ENCODE peak calls at places on chromosomes 11 and 22, in five cellular contexts. T, J, Q, X and A are unnamed samples.

GRCh38 chr11:82539669-82540068 is 194.0 kb downstream of the FAM181B start:
- DNase-seq in X (no peak), Q (no peak), T (no peak), J (no peak), A (no peak)

GRCh38 chr22:40805239-40805638 is 13.9 kb downstream of the SLC25A17 start:
- DNase-seq in J (no peak), T (no peak), X (no peak), Q (no peak), A (no peak)

GRCh38 chr11:3121931-3122774 is 43.0 kb downstream of the OSBPL5 start:
- DNase-seq in Q (peak; percentile 22), J (peak; percentile 75), T (no peak), X (peak; percentile 38), A (peak; percentile 13)

GRCh38 chr22:39597236-39597869 is 26.8 kb downstream of the CACNA1I start:
- DNase-seq in X (no peak), T (no peak), J (no peak), Q (no peak), A (no peak)

GRCh38 chr11:67119577-67120391 is 721 bp downstream of the KDM2A start:
- DNase-seq in X (no peak), Q (no peak), T (no peak), J (peak; percentile 63), A (peak; percentile 24)

GRCh38 chr11:43747130-43747802 is 66.7 kb downstream of the HSD17B12 start:
- DNase-seq in X (no peak), J (no peak), Q (no peak), T (no peak), A (no peak)

GRCh38 chr22:18078329-18079041 is 695 bp downstream of the PEX26 start:
- DNase-seq in J (no peak), X (no peak), T (no peak), Q (peak; percentile 38), A (peak; percentile 30)

GRCh38 chr11:130825621-130826020 is 90.7 kb downstream of the SNX19 start:
- DNase-seq in T (no peak), J (no peak), X (no peak), Q (no peak), A (no peak)

GRCh38 chr11:624705-625635 is at the start of gene CDHR5:
- DNase-seq in J (no peak), Q (no peak), X (peak; percentile 58), T (no peak), A (no peak)

GRCh38 chr22:48902983-48903650 is 924.6 kb downstream of the BRD1 start:
- DNase-seq in X (no peak), J (peak; percentile 34), T (no peak), Q (no peak), A (no peak)

GRCh38 chr11:111982019-111982464 is 43.2 kb upstream of the DLAT start:
- DNase-seq in T (peak; percentile 41), X (no peak), J (no peak), Q (peak; percentile 84), A (no peak)

GRCh38 chr11:613369-613968 is 2.3 kb downstream of the IRF7 start:
- DNase-seq in Q (peak; percentile 90), T (peak; percentile 59), X (peak; percentile 92), J (no peak), A (peak; percentile 55)

GRCh38 chr22:46296257-46297150 is at the start of gene GTSE1:
- DNase-seq in J (peak; percentile 99), T (peak; percentile 95), X (peak; percentile 98), Q (peak; percentile 98), A (peak; percentile 92)

GRCh38 chr11:64644348-64645242 is 53.6 kb downstream of the SLC22A12 start:
- DNase-seq in T (no peak), X (no peak), J (no peak), Q (peak; percentile 58), A (no peak)

GRCh38 chr11:129067454-129067853 is 124.7 kb downstream of the ARHGAP32 start:
- DNase-seq in Q (no peak), X (no peak), J (no peak), T (peak; percentile 32), A (no peak)

GRCh38 chr11:47124675-47125074 is 52.0 kb downstream of the ARFGAP2 start:
- DNase-seq in X (no peak), T (no peak), Q (no peak), J (no peak), A (no peak)

GRCh38 chr11:125105921-125106320 is 5.5 kb downstream of the TMEM218 start:
- DNase-seq in Q (no peak), J (no peak), X (no peak), T (no peak), A (no peak)

DNA sequence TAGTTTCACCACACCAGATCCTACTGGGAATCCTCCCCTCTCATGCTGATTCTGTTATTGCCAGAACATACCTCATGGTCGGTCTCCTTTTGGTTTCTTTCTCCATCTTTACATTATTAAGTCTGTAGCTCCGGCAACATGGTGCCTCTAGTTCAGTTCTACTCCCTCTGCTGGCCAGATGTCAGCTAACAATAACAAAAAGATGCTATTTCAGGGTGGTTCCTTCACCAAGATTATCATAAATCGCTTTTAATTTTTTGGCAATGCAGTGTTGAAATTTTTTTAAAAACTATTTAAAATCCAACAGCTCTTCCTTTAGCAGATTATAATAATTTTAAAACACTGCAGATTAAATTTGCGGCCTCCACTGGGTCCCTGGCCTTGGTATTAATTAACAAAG is 492.8 kb upstream of the KIRREL3 start:
- DNase-seq in Q (no peak), X (no peak), T (peak; percentile 3), J (no peak), A (no peak)
- TF ChIP-seq CTCF in Q (peak; percentile 74), X (peak; percentile 71), T (peak; percentile 62), J (no peak), A (no peak)

GRCh38 chr11:75031771-75032549 is 43.2 kb downstream of the NEU3 start:
- DNase-seq in J (peak; percentile 72), X (no peak), T (peak; percentile 62), Q (peak; percentile 86), A (peak; percentile 44)
- TF ChIP-seq CTCF in J (peak; percentile 66), X (peak; percentile 71), T (peak; percentile 90), Q (peak; percentile 85), A (peak; percentile 61)

GRCh38 chr22:29208502-29208862 is 2.8 kb downstream of the EMID1 start:
- DNase-seq in X (no peak), Q (no peak), J (no peak), T (no peak), A (no peak)
- TF ChIP-seq CTCF in X (no peak), Q (peak; percentile 35), J (no peak), T (peak; percentile 20), A (no peak)

GRCh38 chr11:35144103-35144741 is 5.3 kb downstream of the CD44 start:
- DNase-seq in Q (no peak), J (no peak), X (no peak), T (peak; percentile 53), A (peak; percentile 46)
- TF ChIP-seq CTCF in Q (no peak), J (no peak), X (no peak), T (no peak), A (no peak)

DNA sequence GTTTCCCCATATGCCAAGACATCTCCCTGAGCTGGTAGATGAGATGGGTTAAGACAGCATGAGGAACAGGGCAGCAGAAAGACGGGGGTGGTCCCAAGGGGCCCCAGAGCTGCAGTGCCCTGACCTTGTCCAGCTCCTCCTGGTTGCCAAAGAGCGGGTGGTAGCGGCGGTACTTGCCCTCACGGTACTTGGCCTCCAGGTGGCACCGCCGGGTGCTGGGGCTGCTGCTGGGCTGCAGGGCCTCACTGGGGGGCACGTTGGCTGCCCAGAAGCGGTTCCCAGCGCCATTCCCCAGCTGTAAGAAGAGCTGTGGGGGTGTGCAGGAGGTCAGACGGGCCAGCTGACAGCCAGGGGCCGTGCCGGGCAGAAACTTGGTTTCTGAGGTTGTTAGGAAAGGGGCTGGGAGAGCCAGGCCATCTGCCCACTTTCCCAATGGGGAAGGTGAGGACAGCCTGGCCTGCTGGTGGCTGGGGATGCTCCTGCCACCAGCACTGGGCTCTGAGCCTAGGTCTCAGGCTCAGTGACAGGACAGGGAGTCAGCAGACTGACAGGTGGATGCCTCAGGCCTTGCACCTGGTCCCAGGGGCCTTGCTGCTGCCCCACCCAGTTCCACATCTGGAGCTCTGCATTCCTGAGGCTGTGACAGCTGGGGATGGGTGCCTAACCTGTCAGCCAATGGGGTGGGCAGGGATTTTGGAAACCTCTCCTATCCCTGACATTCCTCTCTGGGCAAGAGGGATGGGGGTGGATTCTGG is 30.0 kb upstream of the PDE2A start:
- DNase-seq in J (no peak), X (no peak), T (no peak), Q (no peak), A (no peak)
- TF ChIP-seq CTCF in J (no peak), X (no peak), T (peak; percentile 37), Q (peak; percentile 33), A (no peak)

GRCh38 chr11:19428206-19429001 is 187.7 kb upstream of the E2F8 start:
- DNase-seq in T (no peak), X (no peak), J (no peak), Q (no peak), A (no peak)
- TF ChIP-seq CTCF in T (peak; percentile 17), X (no peak), J (no peak), Q (peak; percentile 40), A (no peak)

DNA sequence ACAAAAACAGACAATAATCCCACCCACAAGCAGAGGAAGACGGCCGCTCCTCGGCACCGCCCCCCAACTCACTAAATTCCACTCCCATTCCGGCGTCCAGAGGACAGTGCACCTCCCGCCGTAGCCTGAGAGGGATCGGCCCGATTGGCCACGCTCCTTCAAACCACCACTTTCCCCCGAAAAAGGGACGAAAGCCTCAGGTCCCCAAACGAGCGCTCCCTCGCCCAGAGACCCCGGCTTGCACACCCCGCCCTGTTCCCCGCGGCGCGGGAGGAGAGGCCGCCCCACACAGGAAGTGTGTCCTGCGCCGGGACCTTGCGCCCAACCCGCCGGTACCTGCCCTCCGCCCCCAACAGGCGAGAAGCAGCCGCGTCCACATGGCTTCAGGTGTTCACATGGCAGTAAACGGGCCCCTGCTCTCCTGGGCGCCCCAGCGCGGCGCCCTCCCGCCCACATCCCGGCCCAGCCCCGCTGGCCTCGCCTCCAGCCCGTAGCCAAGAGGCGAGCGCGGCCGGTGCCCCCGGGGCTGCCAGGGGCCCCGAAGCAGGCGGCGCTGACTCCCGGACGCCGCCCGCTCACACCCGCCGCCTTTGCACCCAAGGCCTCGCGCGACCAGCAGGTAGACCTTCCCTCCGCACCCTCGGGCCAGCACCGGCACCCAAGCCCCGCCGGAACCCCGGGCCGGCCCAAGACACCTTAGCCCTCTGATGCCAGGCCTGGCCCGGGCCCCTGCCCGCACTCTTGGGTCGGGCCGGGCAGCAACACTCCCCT is 861 bp downstream of the TCF20 start:
- DNase-seq in X (peak; percentile 87), T (no peak), J (peak; percentile 73), Q (peak; percentile 80), A (peak; percentile 49)
- TF ChIP-seq CTCF in X (peak; percentile 16), T (no peak), J (no peak), Q (peak; percentile 33), A (no peak)

DNA sequence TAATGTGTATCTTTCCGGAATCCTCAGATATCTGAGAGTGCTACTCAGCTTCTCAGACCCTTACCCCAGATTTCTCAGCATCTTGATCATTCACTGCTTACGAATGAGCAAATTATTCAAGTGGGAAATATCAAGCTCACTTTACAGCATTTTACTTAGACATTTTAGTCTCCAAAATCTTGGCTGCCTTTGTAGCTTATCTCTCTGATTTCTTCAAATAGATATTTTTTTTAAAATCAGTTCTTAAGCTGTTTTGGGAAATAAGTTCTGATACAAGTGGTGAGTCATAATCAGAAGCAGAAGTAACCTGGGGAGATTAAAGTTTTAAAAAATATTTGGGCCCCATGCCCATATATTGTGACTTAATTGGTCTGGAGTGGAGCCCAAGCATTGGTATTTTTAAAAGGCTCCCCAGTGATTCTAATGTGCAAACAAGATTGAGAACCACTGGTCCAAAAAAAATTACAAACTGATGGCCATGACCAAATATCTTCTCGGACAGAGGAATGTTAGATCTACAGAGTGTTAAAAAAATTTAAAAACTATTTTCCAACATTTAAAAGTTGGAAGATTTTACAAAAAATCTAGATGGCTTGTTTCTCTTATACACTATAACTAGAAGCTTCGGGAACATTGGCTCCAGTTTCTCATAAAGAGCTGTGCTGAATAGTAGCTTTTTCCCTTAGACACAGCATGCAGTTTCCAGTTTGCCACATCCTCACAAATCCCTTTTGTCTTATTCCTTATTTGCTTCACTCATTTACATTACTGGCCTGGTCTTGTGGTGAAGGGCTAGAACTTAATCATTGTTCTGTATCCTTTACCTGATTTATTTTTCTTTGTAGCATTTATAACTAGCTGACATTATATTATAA is 87.8 kb upstream of the BMAL1 start:
- DNase-seq in J (no peak), X (no peak), Q (no peak), T (no peak), A (no peak)
- TF ChIP-seq CTCF in J (no peak), X (no peak), Q (no peak), T (no peak), A (no peak)